ENCODE peak calls at places on chromosomes 16 and 17, in four cellular contexts. S is astrocyte of the cerebellum, Z is NCI-H2081, T is upper lobe of right lung. Y is an unnamed sample.

GRCh38 chr17:31508310-31509094 is 117.0 kb downstream of the RAB11FIP4 start:
- DNase-seq in S (no peak), T (no peak), Z (no peak), Y (no peak)

GRCh38 chr16:86199871-86200700 is 301.1 kb downstream of the IRF8 start:
- DNase-seq in S (no peak), Z (no peak), T (no peak), Y (no peak)

GRCh38 chr16:28935924-28936783 is 4.4 kb downstream of the CD19 start:
- DNase-seq in Z (peak; percentile 31), S (no peak), T (peak; percentile 92), Y (peak; percentile 21)

GRCh38 chr17:72591500-72592241 is 470.9 kb downstream of the SOX9 start:
- DNase-seq in T (peak; percentile 73), Z (peak; percentile 39), S (no peak), Y (no peak)

GRCh38 chr17:29619251-29619650 is 3.5 kb downstream of the CORO6 start:
- DNase-seq in T (peak; percentile 43), Z (peak; percentile 11), S (no peak), Y (no peak)

GRCh38 chr17:19263621-19264010 is 26.4 kb downstream of the EPN2 start:
- DNase-seq in S (no peak), Z (no peak), T (no peak), Y (no peak)

GRCh38 chr17:31918701-31919128 is 17.2 kb upstream of the UTP6 start:
- DNase-seq in S (no peak), Z (no peak), T (no peak), Y (no peak)

GRCh38 chr17:73397278-73397826 is 85.6 kb upstream of the CDC42EP4 start:
- DNase-seq in Z (no peak), T (no peak), S (no peak), Y (no peak)

GRCh38 chr17:76781056-76781982 is 43.4 kb downstream of the MFSD11 start:
- DNase-seq in T (no peak), S (no peak), Z (no peak), Y (no peak)

GRCh38 chr16:78955206-78955605 is 645.3 kb downstream of the MAF start:
- DNase-seq in Z (no peak), T (no peak), S (no peak), Y (no peak)

GRCh38 chr16:53099318-53100130 is 44.7 kb downstream of the CHD9 start:
- DNase-seq in T (peak; percentile 97), Z (peak; percentile 81), S (peak; percentile 80), Y (no peak)

GRCh38 chr17:65434251-65434650 is 127.2 kb downstream of the AXIN2 start:
- DNase-seq in Z (no peak), S (peak; percentile 13), T (no peak), Y (no peak)

GRCh38 chr17:79572136-79572915 is 38.5 kb downstream of the RBFOX3 start:
- DNase-seq in S (no peak), T (no peak), Z (no peak), Y (no peak)

GRCh38 chr17:7587420-7587786 is 2.5 kb downstream of the SOX15 start:
- DNase-seq in T (no peak), Z (no peak), S (peak; percentile 87), Y (peak; percentile 43)

GRCh38 chr16:88303890-88304819 is 78.6 kb upstream of the ZNF469 start:
- DNase-seq in T (no peak), S (peak; percentile 76), Z (no peak), Y (no peak)

Y was measured in smooth muscle cell of the brain vasculature.